ENCODE peak calls at places on chromosomes 1 and 21, in five cellular contexts. One of them, this sample, is unnamed.

GRCh38 chr1:63731117-63732043 is 42.4 kb upstream of the ROR1 start:
- DNase-seq in naive thymus-derived CD4-positive, alpha-beta T cell: no peak
- DNase-seq in lower lobe of right lung: no peak
- DNase-seq in IMR-90: peak
- DNase-seq in CD4-positive, alpha-beta T cell: no peak
- DNase-seq in this sample: no peak

GRCh38 chr1:222792744-222793143 is 22.1 kb upstream of the DISP1 start:
- DNase-seq in naive thymus-derived CD4-positive, alpha-beta T cell: peak
- DNase-seq in lower lobe of right lung: no peak
- DNase-seq in IMR-90: peak
- DNase-seq in CD4-positive, alpha-beta T cell: no peak
- DNase-seq in this sample: no peak

GRCh38 chr1:205583461-205584130 is 48.2 kb downstream of the ELK4 start:
- DNase-seq in naive thymus-derived CD4-positive, alpha-beta T cell: no peak
- DNase-seq in lower lobe of right lung: no peak
- DNase-seq in IMR-90: no peak
- DNase-seq in CD4-positive, alpha-beta T cell: peak
- DNase-seq in this sample: no peak

GRCh38 chr1:54314691-54315455 is 91.3 kb downstream of the SSBP3 start:
- DNase-seq in naive thymus-derived CD4-positive, alpha-beta T cell: no peak
- DNase-seq in lower lobe of right lung: no peak
- DNase-seq in IMR-90: no peak
- DNase-seq in CD4-positive, alpha-beta T cell: no peak
- DNase-seq in this sample: no peak

GRCh38 chr1:16905112-16905855 is 9.5 kb downstream of the RNU1-2 start:
- DNase-seq in naive thymus-derived CD4-positive, alpha-beta T cell: peak
- DNase-seq in lower lobe of right lung: no peak
- DNase-seq in IMR-90: peak
- DNase-seq in CD4-positive, alpha-beta T cell: no peak
- DNase-seq in this sample: peak

GRCh38 chr1:88080875-88081274 is 603.2 kb upstream of the PKN2 start:
- DNase-seq in naive thymus-derived CD4-positive, alpha-beta T cell: no peak
- DNase-seq in lower lobe of right lung: no peak
- DNase-seq in IMR-90: no peak
- DNase-seq in CD4-positive, alpha-beta T cell: no peak
- DNase-seq in this sample: no peak

GRCh38 chr1:100622037-100622436 is 84.1 kb downstream of the GPR88 start:
- DNase-seq in naive thymus-derived CD4-positive, alpha-beta T cell: no peak
- DNase-seq in lower lobe of right lung: no peak
- DNase-seq in IMR-90: peak
- DNase-seq in CD4-positive, alpha-beta T cell: no peak
- DNase-seq in this sample: no peak

GRCh38 chr1:207861442-207862177 is 49.3 kb downstream of the CD34 start:
- DNase-seq in naive thymus-derived CD4-positive, alpha-beta T cell: peak
- DNase-seq in lower lobe of right lung: no peak
- DNase-seq in IMR-90: no peak
- DNase-seq in CD4-positive, alpha-beta T cell: peak
- DNase-seq in this sample: no peak

GRCh38 chr1:173294853-173295252 is 87.7 kb upstream of the TNFSF4 start:
- DNase-seq in naive thymus-derived CD4-positive, alpha-beta T cell: no peak
- DNase-seq in lower lobe of right lung: no peak
- DNase-seq in IMR-90: peak
- DNase-seq in CD4-positive, alpha-beta T cell: no peak
- DNase-seq in this sample: no peak

GRCh38 chr21:35050348-35051286 is 1.5 kb upstream of the RUNX1 start:
- DNase-seq in naive thymus-derived CD4-positive, alpha-beta T cell: no peak
- DNase-seq in lower lobe of right lung: no peak
- DNase-seq in IMR-90: peak
- DNase-seq in CD4-positive, alpha-beta T cell: no peak
- DNase-seq in this sample: no peak

GRCh38 chr1:1151306-1151705 is 22.4 kb upstream of the TTLL10 start:
- DNase-seq in naive thymus-derived CD4-positive, alpha-beta T cell: no peak
- DNase-seq in lower lobe of right lung: no peak
- DNase-seq in IMR-90: no peak
- DNase-seq in CD4-positive, alpha-beta T cell: no peak
- DNase-seq in this sample: no peak

GRCh38 chr1:203090667-203091320 is 5.0 kb upstream of the MYOG start:
- DNase-seq in naive thymus-derived CD4-positive, alpha-beta T cell: no peak
- DNase-seq in lower lobe of right lung: no peak
- DNase-seq in IMR-90: peak
- DNase-seq in CD4-positive, alpha-beta T cell: no peak
- DNase-seq in this sample: no peak

GRCh38 chr1:78045850-78046778 is at the start of gene GIPC2:
- DNase-seq in naive thymus-derived CD4-positive, alpha-beta T cell: peak
- DNase-seq in lower lobe of right lung: peak
- DNase-seq in IMR-90: peak
- DNase-seq in CD4-positive, alpha-beta T cell: peak
- DNase-seq in this sample: no peak

GRCh38 chr1:241606544-241606943 is 33.6 kb downstream of the CHML start:
- DNase-seq in naive thymus-derived CD4-positive, alpha-beta T cell: no peak
- DNase-seq in lower lobe of right lung: no peak
- DNase-seq in IMR-90: no peak
- DNase-seq in CD4-positive, alpha-beta T cell: no peak
- DNase-seq in this sample: no peak

GRCh38 chr1:57549280-57549679 is 125.4 kb upstream of the DAB1 start:
- DNase-seq in naive thymus-derived CD4-positive, alpha-beta T cell: no peak
- DNase-seq in lower lobe of right lung: no peak
- DNase-seq in IMR-90: no peak
- DNase-seq in CD4-positive, alpha-beta T cell: no peak
- DNase-seq in this sample: no peak

GRCh38 chr1:57546931-57547330 is 123.1 kb upstream of the DAB1 start:
- DNase-seq in naive thymus-derived CD4-positive, alpha-beta T cell: no peak
- DNase-seq in lower lobe of right lung: no peak
- DNase-seq in IMR-90: no peak
- DNase-seq in CD4-positive, alpha-beta T cell: no peak
- DNase-seq in this sample: no peak

GRCh38 chr1:57544345-57544744 is 120.5 kb upstream of the DAB1 start:
- DNase-seq in naive thymus-derived CD4-positive, alpha-beta T cell: no peak
- DNase-seq in lower lobe of right lung: no peak
- DNase-seq in IMR-90: no peak
- DNase-seq in CD4-positive, alpha-beta T cell: no peak
- DNase-seq in this sample: no peak

GRCh38 chr1:57550092-57550491 is 126.2 kb upstream of the DAB1 start:
- DNase-seq in naive thymus-derived CD4-positive, alpha-beta T cell: no peak
- DNase-seq in lower lobe of right lung: no peak
- DNase-seq in IMR-90: no peak
- DNase-seq in CD4-positive, alpha-beta T cell: no peak
- DNase-seq in this sample: no peak

GRCh38 chr1:57546527-57546926 is 122.7 kb upstream of the DAB1 start:
- DNase-seq in naive thymus-derived CD4-positive, alpha-beta T cell: no peak
- DNase-seq in lower lobe of right lung: no peak
- DNase-seq in IMR-90: no peak
- DNase-seq in CD4-positive, alpha-beta T cell: no peak
- DNase-seq in this sample: no peak
- H3K27ac ChIP-seq in naive thymus-derived CD4-positive, alpha-beta T cell: no peak
- H3K27ac ChIP-seq in lower lobe of right lung: no peak
- H3K27ac ChIP-seq in IMR-90: no peak
- H3K27ac ChIP-seq in CD4-positive, alpha-beta T cell: no peak
- H3K27ac ChIP-seq in this sample: no peak

DNA sequence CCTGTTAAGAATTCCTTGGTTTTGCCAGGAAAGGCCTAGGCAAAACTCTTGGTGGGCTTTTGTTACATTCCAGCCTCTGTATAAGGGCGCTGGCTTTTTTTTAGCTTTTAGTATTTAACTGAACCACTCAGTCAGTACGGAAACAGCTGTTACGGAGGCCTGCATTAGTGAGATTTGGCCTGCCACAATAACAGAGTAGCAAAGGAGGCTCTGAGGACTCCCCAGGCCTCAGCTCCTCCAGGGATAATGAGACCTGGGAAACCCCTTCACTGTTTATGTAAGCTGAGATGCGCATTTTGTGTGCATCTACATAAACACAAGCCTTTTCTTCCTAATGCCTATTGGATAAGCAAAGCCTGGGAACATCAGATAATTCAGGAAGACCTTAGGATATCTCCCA is 210.1 kb downstream of the APP start:
- DNase-seq in naive thymus-derived CD4-positive, alpha-beta T cell: no peak
- DNase-seq in lower lobe of right lung: no peak
- DNase-seq in IMR-90: no peak
- DNase-seq in CD4-positive, alpha-beta T cell: no peak
- DNase-seq in this sample: no peak
- H3K27ac ChIP-seq in naive thymus-derived CD4-positive, alpha-beta T cell: no peak
- H3K27ac ChIP-seq in lower lobe of right lung: no peak
- H3K27ac ChIP-seq in IMR-90: no peak
- H3K27ac ChIP-seq in CD4-positive, alpha-beta T cell: no peak
- H3K27ac ChIP-seq in this sample: peak

GRCh38 chr1:115456441-115456961 is 118.5 kb upstream of the NGF start:
- DNase-seq in naive thymus-derived CD4-positive, alpha-beta T cell: no peak
- DNase-seq in lower lobe of right lung: no peak
- DNase-seq in IMR-90: peak
- DNase-seq in CD4-positive, alpha-beta T cell: no peak
- DNase-seq in this sample: no peak
- H3K27ac ChIP-seq in naive thymus-derived CD4-positive, alpha-beta T cell: no peak
- H3K27ac ChIP-seq in lower lobe of right lung: no peak
- H3K27ac ChIP-seq in IMR-90: no peak
- H3K27ac ChIP-seq in CD4-positive, alpha-beta T cell: no peak
- H3K27ac ChIP-seq in this sample: no peak

GRCh38 chr1:32725595-32725942 is 23.0 kb upstream of the SYNC start:
- DNase-seq in naive thymus-derived CD4-positive, alpha-beta T cell: no peak
- DNase-seq in lower lobe of right lung: no peak
- DNase-seq in IMR-90: no peak
- DNase-seq in CD4-positive, alpha-beta T cell: no peak
- DNase-seq in this sample: no peak
- H3K27ac ChIP-seq in naive thymus-derived CD4-positive, alpha-beta T cell: no peak
- H3K27ac ChIP-seq in lower lobe of right lung: no peak
- H3K27ac ChIP-seq in IMR-90: peak
- H3K27ac ChIP-seq in CD4-positive, alpha-beta T cell: no peak
- H3K27ac ChIP-seq in this sample: no peak

DNA sequence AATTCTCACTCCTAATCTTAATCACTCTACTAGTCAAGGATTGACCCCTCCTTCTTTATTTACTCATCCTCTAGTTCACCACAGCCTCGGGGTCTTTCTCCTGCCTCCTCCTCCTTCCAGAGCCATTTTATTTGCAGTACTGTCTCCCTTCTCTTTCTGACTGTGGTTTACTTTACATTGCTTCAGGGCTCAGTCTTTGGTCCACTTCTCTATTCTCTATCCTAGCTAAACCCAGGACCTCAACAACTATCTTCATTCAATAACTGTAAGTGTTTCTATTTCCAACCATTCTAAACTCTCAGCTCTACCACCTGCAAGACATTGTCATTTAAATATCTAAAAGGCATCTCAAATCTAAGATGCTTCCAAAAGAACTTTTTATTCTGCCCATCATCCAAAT is 493.8 kb downstream of the TTLL7 start:
- DNase-seq in naive thymus-derived CD4-positive, alpha-beta T cell: no peak
- DNase-seq in lower lobe of right lung: no peak
- DNase-seq in IMR-90: no peak
- DNase-seq in CD4-positive, alpha-beta T cell: no peak
- DNase-seq in this sample: no peak
- H3K27ac ChIP-seq in naive thymus-derived CD4-positive, alpha-beta T cell: no peak
- H3K27ac ChIP-seq in lower lobe of right lung: no peak
- H3K27ac ChIP-seq in IMR-90: no peak
- H3K27ac ChIP-seq in CD4-positive, alpha-beta T cell: no peak
- H3K27ac ChIP-seq in this sample: no peak

GRCh38 chr1:212215910-212216309 is 69.3 kb upstream of the PPP2R5A start:
- DNase-seq in naive thymus-derived CD4-positive, alpha-beta T cell: no peak
- DNase-seq in lower lobe of right lung: no peak
- DNase-seq in IMR-90: no peak
- DNase-seq in CD4-positive, alpha-beta T cell: no peak
- DNase-seq in this sample: no peak

GRCh38 chr1:212212343-212212742 is 72.9 kb upstream of the PPP2R5A start:
- DNase-seq in naive thymus-derived CD4-positive, alpha-beta T cell: no peak
- DNase-seq in lower lobe of right lung: no peak
- DNase-seq in IMR-90: no peak
- DNase-seq in CD4-positive, alpha-beta T cell: no peak
- DNase-seq in this sample: no peak

GRCh38 chr1:212212901-212213300 is 72.3 kb upstream of the PPP2R5A start:
- DNase-seq in naive thymus-derived CD4-positive, alpha-beta T cell: no peak
- DNase-seq in lower lobe of right lung: no peak
- DNase-seq in IMR-90: no peak
- DNase-seq in CD4-positive, alpha-beta T cell: no peak
- DNase-seq in this sample: no peak

GRCh38 chr1:212213754-212214153 is 71.5 kb upstream of the PPP2R5A start:
- DNase-seq in naive thymus-derived CD4-positive, alpha-beta T cell: no peak
- DNase-seq in lower lobe of right lung: no peak
- DNase-seq in IMR-90: no peak
- DNase-seq in CD4-positive, alpha-beta T cell: no peak
- DNase-seq in this sample: no peak

DNA sequence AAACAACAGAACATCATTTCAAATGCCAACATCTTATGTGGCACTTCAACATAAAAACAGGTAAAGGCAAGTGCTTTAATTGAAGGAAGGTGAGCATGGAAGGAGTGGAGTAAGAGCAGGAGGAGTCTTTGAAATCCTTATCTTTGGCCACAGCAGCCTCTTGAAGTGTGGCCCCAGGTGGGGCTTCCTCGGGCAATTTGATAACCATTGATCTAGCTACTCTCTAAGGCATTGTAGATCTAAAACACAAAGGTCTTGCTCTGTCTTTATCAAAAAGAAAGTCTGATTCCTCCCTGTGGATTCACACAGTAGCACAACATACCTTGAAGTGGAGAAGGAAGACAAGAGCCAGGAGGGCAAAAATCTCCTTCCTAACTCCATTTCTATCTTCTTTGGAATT is 70.8 kb upstream of the PPP2R5A start:
- DNase-seq in naive thymus-derived CD4-positive, alpha-beta T cell: no peak
- DNase-seq in lower lobe of right lung: no peak
- DNase-seq in IMR-90: no peak
- DNase-seq in CD4-positive, alpha-beta T cell: no peak
- DNase-seq in this sample: no peak
- H3K27ac ChIP-seq in naive thymus-derived CD4-positive, alpha-beta T cell: no peak
- H3K27ac ChIP-seq in lower lobe of right lung: no peak
- H3K27ac ChIP-seq in IMR-90: no peak
- H3K27ac ChIP-seq in CD4-positive, alpha-beta T cell: no peak
- H3K27ac ChIP-seq in this sample: no peak

DNA sequence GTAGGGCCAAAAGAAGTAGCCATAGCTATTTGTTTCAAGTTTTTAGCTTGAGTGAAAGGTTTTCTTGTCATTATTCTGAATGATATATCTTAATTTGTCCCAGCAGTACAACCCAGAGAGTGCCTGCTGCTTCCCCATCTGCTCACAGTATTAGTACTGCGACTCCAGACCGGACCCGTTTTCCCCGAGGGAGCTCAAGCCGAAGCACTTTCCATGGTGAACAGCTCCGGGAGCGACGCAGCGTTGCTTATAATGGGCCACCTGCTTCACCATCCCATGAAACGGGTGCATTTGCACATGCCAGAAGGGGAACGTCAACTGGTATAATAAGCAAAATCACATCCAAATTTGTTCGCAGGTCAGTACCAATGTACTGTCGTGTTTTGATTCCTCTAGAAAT is 37.2 kb upstream of the C1orf115 start:
- DNase-seq in naive thymus-derived CD4-positive, alpha-beta T cell: no peak
- DNase-seq in lower lobe of right lung: no peak
- DNase-seq in IMR-90: no peak
- DNase-seq in CD4-positive, alpha-beta T cell: no peak
- DNase-seq in this sample: no peak
- H3K27ac ChIP-seq in naive thymus-derived CD4-positive, alpha-beta T cell: no peak
- H3K27ac ChIP-seq in lower lobe of right lung: no peak
- H3K27ac ChIP-seq in IMR-90: no peak
- H3K27ac ChIP-seq in CD4-positive, alpha-beta T cell: no peak
- H3K27ac ChIP-seq in this sample: no peak

This sample was measured in substantia nigra.